ENCODE peak calls at places on chromosome 18, in nine cellular contexts. Z is neural progenitor cell; P is GM10248; L is OCI-LY7; V is WTC11; M is CD8-positive, alpha-beta T cell; Q is mammary epithelial cell; T is fibroblast of the aortic adventitia; I is GM06990. N is an unnamed sample.

GRCh38 chr18:12278765-12279682 is 24.9 kb downstream of the CIDEA start:
- DNase-seq in M (no peak), V (peak; percentile 71), L (no peak), T (peak; percentile 95), Q (peak; percentile 87), I (no peak), Z (peak; percentile 87), P (no peak), N (peak; percentile 90)

GRCh38 chr18:50107468-50107867 is 87.5 kb downstream of the MYO5B start:
- DNase-seq in I (no peak), M (no peak), P (no peak), V (no peak), T (no peak), L (no peak), Z (no peak), Q (no peak), N (no peak)

GRCh38 chr18:22856870-22857269 is 76.3 kb upstream of the RBBP8 start:
- DNase-seq in I (no peak), V (peak; percentile 19), Z (peak; percentile 18), P (no peak), Q (peak; percentile 96), T (no peak), L (no peak), M (no peak), N (no peak)

GRCh38 chr18:59839931-59840685 is 59.7 kb upstream of the PMAIP1 start:
- DNase-seq in T (no peak), L (no peak), I (no peak), Z (no peak), Q (no peak), V (no peak), M (no peak), P (no peak), N (no peak)

GRCh38 chr18:49399003-49399402 is 61.4 kb downstream of the DYM start:
- DNase-seq in L (peak; percentile 37), T (no peak), Z (no peak), P (peak; percentile 29), M (no peak), I (no peak), Q (peak; percentile 4), V (no peak), N (no peak)

GRCh38 chr18:463442-464310 is 36.8 kb downstream of the COLEC12 start:
- DNase-seq in V (no peak), L (no peak), T (no peak), P (no peak), Q (no peak), M (no peak), Z (peak; percentile 39), I (no peak), N (no peak)

GRCh38 chr18:79887181-79888000 is 64.1 kb downstream of the SLC66A2 start:
- DNase-seq in Q (no peak), Z (no peak), P (no peak), L (no peak), T (no peak), M (no peak), I (no peak), V (no peak), N (no peak)

GRCh38 chr18:48913201-48913600 is 37.6 kb downstream of the SMAD7 start:
- DNase-seq in P (no peak), Q (no peak), T (no peak), M (peak; percentile 33), V (no peak), L (peak; percentile 48), I (no peak), Z (no peak), N (no peak)

GRCh38 chr18:27778441-27778840 is 398.5 kb downstream of the CDH2 start:
- DNase-seq in L (no peak), M (no peak), I (no peak), T (peak; percentile 44), P (no peak), V (no peak), Q (peak; percentile 4), Z (peak; percentile 39), N (no peak)

GRCh38 chr18:73331212-73331772 is 463.5 kb upstream of the NETO1 start:
- DNase-seq in L (no peak), M (no peak), P (no peak), I (no peak), V (no peak), T (no peak), Z (peak; percentile 43), Q (no peak), N (no peak)

GRCh38 chr18:3481696-3482210 is 31.8 kb downstream of the TGIF1 start:
- DNase-seq in M (no peak), Z (peak; percentile 62), I (no peak), V (peak; percentile 52), T (peak; percentile 52), P (peak; percentile 50), Q (no peak), L (peak; percentile 74), N (no peak)

DNA sequence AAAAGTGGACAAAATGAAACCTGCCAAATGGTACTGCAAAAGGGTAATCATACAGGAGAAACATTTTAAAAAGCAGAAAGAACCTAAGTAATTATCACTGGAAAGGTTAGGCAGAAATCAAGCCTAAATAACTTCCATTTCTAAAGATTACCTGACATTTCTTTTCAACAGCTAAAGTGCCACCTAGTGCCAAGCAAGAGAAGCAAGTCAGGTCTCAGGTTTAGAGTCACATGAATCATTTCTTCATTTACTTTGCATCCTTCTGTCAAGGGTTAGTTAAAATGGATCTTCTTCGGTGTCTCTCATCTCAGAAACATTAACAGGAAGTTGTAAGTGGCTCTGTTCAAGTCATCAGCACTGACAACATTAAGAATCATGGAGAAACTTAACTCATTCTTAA is 90.3 kb downstream of the AKAIN1 start:
- DNase-seq in Z (peak; percentile 12), Q (no peak), T (no peak), I (peak; percentile 1), P (no peak), M (no peak), V (no peak), L (peak; percentile 24), N (no peak)
- TF ChIP-seq CTCF in Z (peak; percentile 61), Q (no peak), T (no peak), I (peak; percentile 54), P (peak; percentile 19), M (no peak), V (no peak), L (peak; percentile 80), N (peak; percentile 14)

DNA sequence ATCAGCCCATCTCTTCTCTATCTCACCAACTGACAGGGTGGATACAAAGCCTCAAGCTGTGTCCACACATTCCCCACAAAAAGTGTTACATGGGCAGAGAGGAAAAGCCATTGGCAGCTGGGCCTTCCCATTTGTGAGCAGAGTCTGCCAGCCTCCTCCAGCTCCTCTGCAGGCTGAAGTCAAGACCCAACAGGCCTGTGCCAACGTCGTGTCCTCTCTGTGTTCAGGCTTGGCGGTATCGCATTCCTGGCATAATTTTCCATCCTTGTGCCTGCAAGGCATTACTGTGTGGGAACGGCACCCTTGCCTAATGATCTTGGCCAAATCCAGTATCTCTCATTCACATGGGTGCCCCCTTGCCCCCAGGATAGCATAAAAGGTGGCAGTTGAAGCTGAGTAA is 41.5 kb upstream of the APCDD1 start:
- DNase-seq in Z (no peak), Q (peak; percentile 98), P (no peak), M (no peak), I (no peak), L (no peak), T (no peak), V (no peak), N (no peak)
- TF ChIP-seq CTCF in Z (no peak), Q (no peak), P (no peak), M (no peak), I (no peak), L (no peak), T (no peak), V (no peak), N (no peak)

GRCh38 chr18:33020877-33021276 is 248.1 kb upstream of the KLHL14 start:
- DNase-seq in P (no peak), M (no peak), L (peak; percentile 11), Z (no peak), T (no peak), I (no peak), V (no peak), Q (no peak), N (no peak)

DNA sequence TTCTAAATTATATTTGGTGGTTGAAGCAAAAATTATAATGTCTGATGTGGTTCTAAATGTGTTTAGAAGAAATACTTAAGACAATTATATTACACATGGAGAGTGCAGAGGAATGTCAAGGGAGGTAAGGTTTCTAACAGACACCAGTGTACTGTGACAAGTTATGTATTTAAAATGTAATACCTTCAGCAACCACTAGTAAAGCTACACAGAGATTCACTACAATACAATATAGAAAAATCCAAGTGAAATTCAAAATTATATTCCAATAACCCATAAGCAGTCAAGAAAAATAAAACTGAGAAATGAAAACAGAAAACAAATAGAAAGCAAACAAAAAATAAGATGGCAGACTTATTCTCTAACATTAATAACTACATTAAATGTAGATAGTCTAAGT is 249.5 kb upstream of the KLHL14 start:
- DNase-seq in T (no peak), M (no peak), L (no peak), V (no peak), Z (no peak), I (no peak), Q (no peak), P (no peak), N (no peak)
- TF ChIP-seq CTCF in T (peak; percentile 7), M (no peak), L (peak; percentile 46), V (no peak), Z (peak; percentile 31), I (no peak), Q (no peak), P (no peak), N (no peak)

GRCh38 chr18:58391932-58392331 is 237.0 kb downstream of the ALPK2 start:
- DNase-seq in P (no peak), Q (no peak), V (no peak), T (peak; percentile 8), M (no peak), I (no peak), L (no peak), Z (peak; percentile 33), N (no peak)
- TF ChIP-seq CTCF in P (no peak), Q (no peak), V (no peak), T (no peak), M (no peak), I (no peak), L (no peak), Z (peak; percentile 42), N (no peak)

GRCh38 chr18:31241425-31241824 is 76.5 kb upstream of the DSG1 start:
- DNase-seq in Q (peak; percentile 68), M (no peak), Z (no peak), P (no peak), V (no peak), L (no peak), I (no peak), T (no peak), N (no peak)

GRCh38 chr18:31243740-31244512 is 74.0 kb upstream of the DSG1 start:
- DNase-seq in L (no peak), P (no peak), V (no peak), Q (peak; percentile 75), T (no peak), Z (peak; percentile 16), M (no peak), I (no peak), N (no peak)

GRCh38 chr18:31244737-31245432 is 73.1 kb upstream of the DSG1 start:
- DNase-seq in T (no peak), I (no peak), Q (peak; percentile 63), Z (peak; percentile 28), P (no peak), M (no peak), L (no peak), V (no peak), N (no peak)

GRCh38 chr18:31245820-31246219 is 72.1 kb upstream of the DSG1 start:
- DNase-seq in P (no peak), Z (no peak), I (no peak), L (no peak), Q (peak; percentile 86), M (no peak), T (no peak), V (no peak), N (no peak)

GRCh38 chr18:31241900-31242409 is 76.0 kb upstream of the DSG1 start:
- DNase-seq in V (peak; percentile 77), Q (peak; percentile 99), P (no peak), T (no peak), L (no peak), M (no peak), I (no peak), Z (peak; percentile 71), N (no peak)
- TF ChIP-seq CTCF in V (peak; percentile 82), Q (peak; percentile 84), P (no peak), T (no peak), L (no peak), M (no peak), I (peak; percentile 57), Z (peak; percentile 83), N (peak; percentile 61)